ENCODE peak calls at places on chromosome X, in seven cellular contexts. One of them, this sample, is unnamed. For H3K4me1, the result is how much of the 10 kb centered on the place peaks cover.

GRCh38 chrX:5907202-5907601 is 321.5 kb downstream of the NLGN4X start:
- DNase-seq in heart left ventricle: no peak
- DNase-seq in effector memory CD4-positive, alpha-beta T cell: no peak
- DNase-seq in GM23248: no peak
- DNase-seq in endothelial cell of umbilical vein: no peak
- DNase-seq in CD4-positive, alpha-beta memory T cell: no peak
- DNase-seq in right lobe of liver: no peak
- DNase-seq in this sample: peak

GRCh38 chrX:323721-324628 is 5.4 kb upstream of the GTPBP6 start:
- DNase-seq in heart left ventricle: peak
- DNase-seq in effector memory CD4-positive, alpha-beta T cell: peak
- DNase-seq in GM23248: peak
- DNase-seq in endothelial cell of umbilical vein: no peak
- DNase-seq in CD4-positive, alpha-beta memory T cell: no peak
- DNase-seq in right lobe of liver: peak
- DNase-seq in this sample: peak

GRCh38 chrX:105552395-105552794 is 269.9 kb upstream of the NRK start:
- DNase-seq in heart left ventricle: no peak
- DNase-seq in effector memory CD4-positive, alpha-beta T cell: no peak
- DNase-seq in GM23248: no peak
- DNase-seq in endothelial cell of umbilical vein: peak
- DNase-seq in CD4-positive, alpha-beta memory T cell: no peak
- DNase-seq in right lobe of liver: no peak
- DNase-seq in this sample: no peak

GRCh38 chrX:110286126-110286525 is 31.8 kb downstream of the AMMECR1 start:
- DNase-seq in heart left ventricle: no peak
- DNase-seq in effector memory CD4-positive, alpha-beta T cell: no peak
- DNase-seq in GM23248: peak
- DNase-seq in endothelial cell of umbilical vein: no peak
- DNase-seq in CD4-positive, alpha-beta memory T cell: no peak
- DNase-seq in right lobe of liver: no peak
- DNase-seq in this sample: no peak

GRCh38 chrX:55033429-55033828 is 2.7 kb upstream of the ALAS2 start:
- DNase-seq in heart left ventricle: no peak
- DNase-seq in effector memory CD4-positive, alpha-beta T cell: no peak
- DNase-seq in GM23248: no peak
- DNase-seq in endothelial cell of umbilical vein: no peak
- DNase-seq in CD4-positive, alpha-beta memory T cell: no peak
- DNase-seq in right lobe of liver: no peak
- DNase-seq in this sample: no peak

GRCh38 chrX:20802036-20802435 is 535.3 kb upstream of the RPS6KA3 start:
- DNase-seq in heart left ventricle: no peak
- DNase-seq in effector memory CD4-positive, alpha-beta T cell: no peak
- DNase-seq in GM23248: peak
- DNase-seq in endothelial cell of umbilical vein: no peak
- DNase-seq in CD4-positive, alpha-beta memory T cell: no peak
- DNase-seq in right lobe of liver: no peak
- DNase-seq in this sample: peak

GRCh38 chrX:39639871-39640270 is 457.9 kb downstream of the BCOR start:
- DNase-seq in heart left ventricle: no peak
- DNase-seq in effector memory CD4-positive, alpha-beta T cell: no peak
- DNase-seq in GM23248: no peak
- DNase-seq in endothelial cell of umbilical vein: no peak
- DNase-seq in CD4-positive, alpha-beta memory T cell: no peak
- DNase-seq in right lobe of liver: no peak
- DNase-seq in this sample: no peak

GRCh38 chrX:132631579-132632232 is 142.9 kb upstream of the MBNL3 start:
- DNase-seq in heart left ventricle: no peak
- DNase-seq in effector memory CD4-positive, alpha-beta T cell: no peak
- DNase-seq in GM23248: peak
- DNase-seq in endothelial cell of umbilical vein: peak
- DNase-seq in CD4-positive, alpha-beta memory T cell: no peak
- DNase-seq in right lobe of liver: no peak
- DNase-seq in this sample: peak

GRCh38 chrX:107205770-107206696 is at the start of the genes DNAAF6 and NUP62CL:
- DNase-seq in heart left ventricle: peak
- DNase-seq in effector memory CD4-positive, alpha-beta T cell: peak
- DNase-seq in GM23248: peak
- DNase-seq in endothelial cell of umbilical vein: peak
- DNase-seq in CD4-positive, alpha-beta memory T cell: peak
- DNase-seq in right lobe of liver: peak
- DNase-seq in this sample: no peak

GRCh38 chrX:149871940-149872339 is 9.0 kb upstream of the MAGEA8 start:
- DNase-seq in heart left ventricle: peak
- DNase-seq in effector memory CD4-positive, alpha-beta T cell: peak
- DNase-seq in GM23248: peak
- DNase-seq in endothelial cell of umbilical vein: peak
- DNase-seq in CD4-positive, alpha-beta memory T cell: peak
- DNase-seq in right lobe of liver: no peak
- DNase-seq in this sample: peak

GRCh38 chrX:71944369-71944768 is 33.7 kb downstream of the NHSL2 start:
- DNase-seq in heart left ventricle: no peak
- DNase-seq in effector memory CD4-positive, alpha-beta T cell: no peak
- DNase-seq in GM23248: no peak
- DNase-seq in endothelial cell of umbilical vein: no peak
- DNase-seq in CD4-positive, alpha-beta memory T cell: no peak
- DNase-seq in right lobe of liver: no peak
- DNase-seq in this sample: no peak

GRCh38 chrX:111095974-111096870 is at the start of gene PAK3:
- DNase-seq in heart left ventricle: peak
- DNase-seq in effector memory CD4-positive, alpha-beta T cell: peak
- DNase-seq in GM23248: peak
- DNase-seq in endothelial cell of umbilical vein: peak
- DNase-seq in CD4-positive, alpha-beta memory T cell: peak
- DNase-seq in right lobe of liver: no peak
- DNase-seq in this sample: peak

DNA sequence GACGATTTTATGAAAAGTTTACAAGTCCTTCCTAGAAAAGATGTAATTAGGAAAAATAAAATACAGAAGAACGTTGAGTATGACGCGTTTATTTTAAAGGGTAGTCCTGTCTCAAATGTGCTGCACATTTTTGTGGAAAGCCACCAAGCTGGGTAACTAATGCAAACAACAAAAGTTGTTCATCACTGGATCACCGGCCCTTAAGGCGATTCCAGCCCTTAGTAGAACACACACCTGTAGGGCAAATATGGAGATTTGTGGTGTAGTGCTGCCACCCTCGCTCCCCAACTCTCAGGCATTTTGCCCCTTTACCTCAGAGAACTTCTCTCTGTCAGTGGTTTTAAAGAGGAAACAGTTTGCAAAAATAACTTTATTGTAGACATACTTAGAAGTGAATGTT is 1.9 kb downstream of the TBL1X start:
- DNase-seq in heart left ventricle: no peak
- DNase-seq in effector memory CD4-positive, alpha-beta T cell: no peak
- DNase-seq in GM23248: peak
- DNase-seq in endothelial cell of umbilical vein: no peak
- DNase-seq in CD4-positive, alpha-beta memory T cell: no peak
- DNase-seq in right lobe of liver: no peak
- DNase-seq in this sample: no peak
- H3K4me3 ChIP-seq in heart left ventricle: peak
- H3K4me3 ChIP-seq in effector memory CD4-positive, alpha-beta T cell: peak
- H3K4me3 ChIP-seq in GM23248: peak
- H3K4me3 ChIP-seq in endothelial cell of umbilical vein: peak
- H3K4me3 ChIP-seq in CD4-positive, alpha-beta memory T cell: no peak
- H3K4me3 ChIP-seq in right lobe of liver: peak
- H3K4me3 ChIP-seq in this sample: peak

GRCh38 chrX:48466696-48467095 is 3.4 kb downstream of the SLC38A5 start:
- DNase-seq in heart left ventricle: no peak
- DNase-seq in effector memory CD4-positive, alpha-beta T cell: no peak
- DNase-seq in GM23248: no peak
- DNase-seq in endothelial cell of umbilical vein: no peak
- DNase-seq in CD4-positive, alpha-beta memory T cell: no peak
- DNase-seq in right lobe of liver: no peak
- DNase-seq in this sample: no peak

GRCh38 chrX:48468247-48468671 is 1.8 kb downstream of the SLC38A5 start:
- DNase-seq in heart left ventricle: no peak
- DNase-seq in effector memory CD4-positive, alpha-beta T cell: peak
- DNase-seq in GM23248: peak
- DNase-seq in endothelial cell of umbilical vein: no peak
- DNase-seq in CD4-positive, alpha-beta memory T cell: no peak
- DNase-seq in right lobe of liver: no peak
- DNase-seq in this sample: no peak

GRCh38 chrX:48468693-48469691 is 1.1 kb downstream of the SLC38A5 start:
- DNase-seq in heart left ventricle: no peak
- DNase-seq in effector memory CD4-positive, alpha-beta T cell: peak
- DNase-seq in GM23248: no peak
- DNase-seq in endothelial cell of umbilical vein: no peak
- DNase-seq in CD4-positive, alpha-beta memory T cell: no peak
- DNase-seq in right lobe of liver: no peak
- DNase-seq in this sample: no peak

GRCh38 chrX:48465336-48465933 is 4.6 kb downstream of the SLC38A5 start:
- DNase-seq in heart left ventricle: peak
- DNase-seq in effector memory CD4-positive, alpha-beta T cell: no peak
- DNase-seq in GM23248: peak
- DNase-seq in endothelial cell of umbilical vein: no peak
- DNase-seq in CD4-positive, alpha-beta memory T cell: no peak
- DNase-seq in right lobe of liver: no peak
- DNase-seq in this sample: no peak

GRCh38 chrX:48467331-48467761 is 2.7 kb downstream of the SLC38A5 start:
- DNase-seq in heart left ventricle: peak
- DNase-seq in effector memory CD4-positive, alpha-beta T cell: no peak
- DNase-seq in GM23248: peak
- DNase-seq in endothelial cell of umbilical vein: no peak
- DNase-seq in CD4-positive, alpha-beta memory T cell: no peak
- DNase-seq in right lobe of liver: no peak
- DNase-seq in this sample: peak
- H3K27ac ChIP-seq in heart left ventricle: no peak
- H3K27ac ChIP-seq in effector memory CD4-positive, alpha-beta T cell: no peak
- H3K27ac ChIP-seq in GM23248: peak
- H3K27ac ChIP-seq in endothelial cell of umbilical vein: no peak
- H3K27ac ChIP-seq in CD4-positive, alpha-beta memory T cell: no peak
- H3K27ac ChIP-seq in right lobe of liver: no peak
- H3K27ac ChIP-seq in this sample: peak

GRCh38 chrX:73758253-73758652 is 195.3 kb downstream of the CHIC1 start:
- DNase-seq in heart left ventricle: no peak
- DNase-seq in effector memory CD4-positive, alpha-beta T cell: no peak
- DNase-seq in GM23248: no peak
- DNase-seq in endothelial cell of umbilical vein: no peak
- DNase-seq in CD4-positive, alpha-beta memory T cell: no peak
- DNase-seq in right lobe of liver: no peak
- DNase-seq in this sample: no peak
- H3K4me1 ChIP-seq in heart left ventricle: under half
- H3K4me1 ChIP-seq in effector memory CD4-positive, alpha-beta T cell: under half
- H3K4me1 ChIP-seq in GM23248: under half
- H3K4me1 ChIP-seq in endothelial cell of umbilical vein: under half
- H3K4me1 ChIP-seq in CD4-positive, alpha-beta memory T cell: under half
- H3K4me1 ChIP-seq in right lobe of liver: under half
- H3K4me1 ChIP-seq in this sample: under half

DNA sequence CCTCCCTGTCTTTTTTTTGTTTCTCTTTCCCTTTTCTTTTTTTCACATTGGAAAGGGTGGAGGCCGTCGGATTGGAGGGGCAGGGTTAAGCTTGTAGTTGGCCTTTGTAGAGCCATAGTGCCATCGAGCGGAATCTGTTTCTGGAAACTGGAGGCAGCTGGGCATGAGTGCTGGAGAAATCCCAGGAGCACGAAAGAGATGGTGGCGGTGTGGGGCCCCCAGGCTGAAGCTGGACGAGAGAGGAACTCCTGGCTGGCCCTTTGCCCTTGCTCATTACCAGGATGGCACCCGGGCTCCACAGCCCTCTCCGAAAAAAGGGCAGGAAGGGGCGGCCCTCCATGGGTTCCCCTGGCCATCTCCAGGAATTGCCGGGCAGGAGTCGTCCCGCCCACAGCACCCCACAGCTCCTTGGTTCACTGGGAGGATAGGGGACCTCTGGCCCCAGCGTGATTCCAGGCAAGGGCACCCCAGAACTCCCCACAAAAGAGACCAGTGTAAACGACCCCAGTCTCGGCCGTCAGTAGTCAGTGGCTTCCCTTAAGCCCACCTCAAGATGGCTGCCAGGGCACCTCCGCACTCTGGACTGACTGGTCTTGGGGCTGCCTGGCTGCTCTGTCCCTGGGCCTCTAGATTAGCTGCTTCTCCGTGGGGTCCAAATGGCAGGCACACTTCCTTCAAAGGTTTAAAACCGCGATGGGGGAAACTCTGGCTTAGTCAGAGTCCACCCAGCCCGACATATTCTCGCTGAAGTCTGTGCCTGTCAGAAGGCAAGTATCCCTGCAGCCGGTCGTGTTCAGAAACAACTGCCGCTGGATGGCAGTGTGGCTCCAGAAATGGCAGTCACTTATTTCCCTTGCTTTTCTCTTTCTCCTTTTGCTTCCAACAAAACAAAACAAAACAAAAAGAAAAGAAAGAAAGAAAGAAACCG is 74.1 kb downstream of the NBDY start:
- DNase-seq in heart left ventricle: peak
- DNase-seq in effector memory CD4-positive, alpha-beta T cell: peak
- DNase-seq in GM23248: peak
- DNase-seq in endothelial cell of umbilical vein: peak
- DNase-seq in CD4-positive, alpha-beta memory T cell: peak
- DNase-seq in right lobe of liver: peak
- DNase-seq in this sample: no peak
- H3K4me3 ChIP-seq in heart left ventricle: peak
- H3K4me3 ChIP-seq in effector memory CD4-positive, alpha-beta T cell: peak
- H3K4me3 ChIP-seq in GM23248: no peak
- H3K4me3 ChIP-seq in endothelial cell of umbilical vein: no peak
- H3K4me3 ChIP-seq in CD4-positive, alpha-beta memory T cell: no peak
- H3K4me3 ChIP-seq in right lobe of liver: peak
- H3K4me3 ChIP-seq in this sample: no peak

GRCh38 chrX:44875185-44875489 is 2.1 kb downstream of the KDM6A start:
- DNase-seq in heart left ventricle: no peak
- DNase-seq in effector memory CD4-positive, alpha-beta T cell: no peak
- DNase-seq in GM23248: peak
- DNase-seq in endothelial cell of umbilical vein: no peak
- DNase-seq in CD4-positive, alpha-beta memory T cell: no peak
- DNase-seq in right lobe of liver: no peak
- DNase-seq in this sample: no peak
- H3K27ac ChIP-seq in heart left ventricle: no peak
- H3K27ac ChIP-seq in effector memory CD4-positive, alpha-beta T cell: peak
- H3K27ac ChIP-seq in GM23248: peak
- H3K27ac ChIP-seq in endothelial cell of umbilical vein: no peak
- H3K27ac ChIP-seq in CD4-positive, alpha-beta memory T cell: peak
- H3K27ac ChIP-seq in right lobe of liver: peak
- H3K27ac ChIP-seq in this sample: no peak

This sample was measured in SJCRH30.